ENCODE peak calls at places on chromosomes 2 and 18, in five cellular contexts. I is activated T-helper 1 cell treated with anti-CD3 and anti-CD28 coated beads, Interleukin-12 subunit alpha, Interleukin-12 subunit beta, Interleukin-2, Interleukin-4 antibody, amounts not matched to agents 30 ng/mL and 10 ng/mL and 1 ng/mL, durations not matched to agents 14 hours and 24 hours and 36 hours; R is HT1080; O is HEK293T; H is AG09309. D is an unnamed sample.

GRCh38 chr2:207434903-207435302 is 94.9 kb upstream of the CREB1 start:
- DNase-seq in I (no peak), R (no peak), O (no peak), H (no peak), D (no peak)

GRCh38 chr2:98405301-98405700 is 39.4 kb upstream of the INPP4A start:
- DNase-seq in I (no peak), R (no peak), O (no peak), H (no peak), D (no peak)

GRCh38 chr18:55529581-55529980 is 58.4 kb downstream of the TCF4 start:
- DNase-seq in I (no peak), R (no peak), O (no peak), H (no peak), D (no peak)

GRCh38 chr2:233999182-233999581 is 51.3 kb upstream of the SPP2 start:
- DNase-seq in I (no peak), R (no peak), O (peak; percentile 12), H (no peak), D (no peak)

GRCh38 chr2:102027703-102028059 is 35.9 kb downstream of the IL1R2 start:
- DNase-seq in I (no peak), R (no peak), O (no peak), H (no peak), D (no peak)

GRCh38 chr18:61581578-61582204 is 248.5 kb downstream of the CDH20 start:
- DNase-seq in I (peak; percentile 34), R (peak; percentile 77), O (peak; percentile 80), H (no peak), D (peak; percentile 55)

GRCh38 chr2:10530607-10531239 is 82.6 kb upstream of the ODC1 start:
- DNase-seq in I (no peak), R (no peak), O (no peak), H (no peak), D (no peak)

GRCh38 chr2:127609818-127610217 is 36.1 kb upstream of the GPR17 start:
- DNase-seq in I (no peak), R (no peak), O (no peak), H (no peak), D (no peak)

GRCh38 chr2:64414736-64415435 is 39.1 kb upstream of the LGALSL start:
- DNase-seq in I (no peak), R (no peak), O (no peak), H (no peak), D (no peak)

GRCh38 chr2:23211987-23212583 is 172.9 kb upstream of the KLHL29 start:
- DNase-seq in I (no peak), R (no peak), O (no peak), H (no peak), D (no peak)

GRCh38 chr2:39115556-39115955 is 5.3 kb downstream of the SOS1 start:
- DNase-seq in I (no peak), R (no peak), O (no peak), H (no peak), D (no peak)

GRCh38 chr2:100733344-100734187 is 86.4 kb upstream of the NPAS2 start:
- DNase-seq in I (no peak), R (peak; percentile 60), O (no peak), H (peak; percentile 76), D (no peak)

GRCh38 chr2:84669122-84669521 is 152.8 kb downstream of the DNAH6 start:
- DNase-seq in I (no peak), R (no peak), O (no peak), H (no peak), D (no peak)

GRCh38 chr2:211408485-211408884 is 852.1 kb downstream of the CPS1 start:
- DNase-seq in I (no peak), R (peak; percentile 29), O (no peak), H (no peak), D (peak; percentile 79)

GRCh38 chr2:118321436-118322100 is 233.3 kb downstream of the INSIG2 start:
- DNase-seq in I (no peak), R (peak; percentile 7), O (no peak), H (no peak), D (no peak)

GRCh38 chr2:36820942-36821605 is 124.6 kb downstream of the VIT start:
- DNase-seq in I (no peak), R (no peak), O (no peak), H (no peak), D (no peak)

GRCh38 chr2:130252880-130253645 is 54.8 kb upstream of the TUBA3E start:
- DNase-seq in I (no peak), R (peak; percentile 75), O (no peak), H (no peak), D (peak; percentile 56)

GRCh38 chr2:33246432-33246831 is 230.0 kb upstream of the RASGRP3 start:
- DNase-seq in I (no peak), R (no peak), O (no peak), H (no peak), D (no peak)

GRCh38 chr2:16137080-16137755 is 196.9 kb downstream of the MYCN start:
- DNase-seq in I (no peak), R (no peak), O (no peak), H (no peak), D (no peak)

GRCh38 chr18:49112031-49112430 is 161.3 kb upstream of the SMAD7 start:
- DNase-seq in I (no peak), R (no peak), O (no peak), H (no peak), D (no peak)

GRCh38 chr2:173218331-173219056 is 136.2 kb upstream of the CDCA7 start:
- DNase-seq in I (no peak), R (no peak), O (peak; percentile 16), H (no peak), D (no peak)

GRCh38 chr2:46375566-46376125 is 78.4 kb downstream of the EPAS1 start:
- DNase-seq in I (no peak), R (no peak), O (no peak), H (no peak), D (no peak)

GRCh38 chr18:54767094-54767493 is 61.2 kb upstream of the RAB27B start:
- DNase-seq in I (no peak), R (no peak), O (no peak), H (no peak), D (peak; percentile 20)

GRCh38 chr2:36993841-36994620 is 27.7 kb upstream of the STRN start:
- DNase-seq in I (no peak), R (no peak), O (no peak), H (no peak), D (no peak)

GRCh38 chr2:238158807-238159539 is at the start of gene ERFE:
- DNase-seq in I (peak; percentile 29), R (no peak), O (peak; percentile 79), H (no peak), D (peak; percentile 49)